ENCODE peak calls at places on chromosomes 12 and 14, in four cellular contexts. U is PC-3, Q is fibroblast of pulmonary artery, L is thyroid gland. W is an unnamed sample.

GRCh38 chr12:110355080-110355479 is 48.4 kb downstream of the ANAPC7 start:
- DNase-seq in U (peak), Q (no peak), L (peak), W (no peak)

GRCh38 chr12:96889273-96889933 is 17.7 kb upstream of the NEDD1 start:
- DNase-seq in U (peak), Q (peak), L (no peak), W (no peak)

GRCh38 chr12:1606021-1606622 is 11.7 kb upstream of the FBXL14 start:
- DNase-seq in U (peak), Q (peak), L (peak), W (peak)

GRCh38 chr12:113818278-113818677 is 147.8 kb downstream of the RBM19 start:
- DNase-seq in U (no peak), Q (peak), L (no peak), W (no peak)

GRCh38 chr12:65656904-65657351 is 167.4 kb upstream of the HMGA2 start:
- DNase-seq in U (peak), Q (peak), L (no peak), W (no peak)

GRCh38 chr12:108884116-108885012 is 4.5 kb downstream of the DAO start:
- DNase-seq in U (peak), Q (peak), L (peak), W (peak)

GRCh38 chr12:53696285-53696654 is 20.4 kb upstream of the ATP5MC2 start:
- DNase-seq in U (peak), Q (peak), L (peak), W (peak)

GRCh38 chr12:19243577-19243976 is 114.0 kb downstream of the PLEKHA5 start:
- DNase-seq in U (no peak), Q (no peak), L (no peak), W (no peak)

GRCh38 chr12:4279120-4279690 is 5.6 kb downstream of the CCND2 start:
- DNase-seq in U (no peak), Q (no peak), L (no peak), W (no peak)

GRCh38 chr12:8031872-8032241 is 659 bp upstream of the FOXJ2 start:
- DNase-seq in U (no peak), Q (peak), L (no peak), W (no peak)

GRCh38 chr12:89416049-89416792 is 63.9 kb upstream of the DUSP6 start:
- DNase-seq in U (no peak), Q (no peak), L (no peak), W (no peak)

GRCh38 chr12:64675795-64676194 is 65.5 kb downstream of the RASSF3 start:
- DNase-seq in U (peak), Q (peak), L (no peak), W (no peak)

GRCh38 chr14:69877492-69877891 is 1.7 kb upstream of the SMOC1 start:
- DNase-seq in U (no peak), Q (peak), L (no peak), W (peak)

GRCh38 chr14:34331728-34332623 is 130.1 kb downstream of the SPTSSA start:
- DNase-seq in U (peak), Q (peak), L (peak), W (peak)

GRCh38 chr12:52607314-52607713 is 6.1 kb upstream of the KRT72 start:
- DNase-seq in U (no peak), Q (no peak), L (no peak), W (no peak)

GRCh38 chr12:2641209-2641608 is 153.6 kb upstream of the FKBP4 start:
- DNase-seq in U (peak), Q (peak), L (peak), W (no peak)

GRCh38 chr12:98653866-98654493 is 8.9 kb downstream of the APAF1 start:
- DNase-seq in U (peak), Q (peak), L (no peak), W (no peak)

GRCh38 chr12:123936471-123936870 is 36.2 kb downstream of the CCDC92 start:
- DNase-seq in U (no peak), Q (no peak), L (no peak), W (no peak)

GRCh38 chr12:2804390-2805145 is 7.9 kb upstream of the ITFG2 start:
- DNase-seq in U (peak), Q (peak), L (peak), W (peak)

GRCh38 chr12:44385964-44386363 is 490.2 kb downstream of the NELL2 start:
- DNase-seq in U (no peak), Q (no peak), L (no peak), W (no peak)

GRCh38 chr12:47781479-47782371 is 8.7 kb downstream of the SLC48A1 start:
- DNase-seq in U (peak), Q (no peak), L (peak), W (no peak)

GRCh38 chr12:9651265-9651729 is 18.2 kb upstream of the CLEC2D start:
- DNase-seq in U (peak), Q (peak), L (no peak), W (no peak)

GRCh38 chr12:93626160-93626559 is 51.0 kb upstream of the CRADD start:
- DNase-seq in U (no peak), Q (no peak), L (no peak), W (no peak)

GRCh38 chr14:70697681-70698080 is 56.0 kb downstream of the TTC9 start:
- DNase-seq in U (peak), Q (no peak), L (no peak), W (no peak)

GRCh38 chr14:26526132-26526531 is 71.7 kb downstream of the NOVA1 start:
- DNase-seq in U (no peak), Q (peak), L (no peak), W (no peak)

GRCh38 chr14:59474172-59474571 is 9.0 kb upstream of the GPR135 start:
- DNase-seq in U (no peak), Q (peak), L (no peak), W (no peak)

GRCh38 chr14:98489115-98489514 is 782.9 kb downstream of the BCL11B start:
- DNase-seq in U (no peak), Q (no peak), L (no peak), W (no peak)

GRCh38 chr12:125983094-125983783 is 918.0 kb downstream of the AACS start:
- DNase-seq in U (no peak), Q (peak), L (peak), W (peak)

GRCh38 chr12:105561981-105562726 is 231.7 kb downstream of the C12orf75 start:
- DNase-seq in U (peak), Q (peak), L (no peak), W (no peak)

GRCh38 chr12:38456769-38457168 is 140.2 kb downstream of the ALG10B start:
- DNase-seq in U (no peak), Q (no peak), L (no peak), W (no peak)

GRCh38 chr14:105421723-105422615 is 2.3 kb downstream of the MTA1 start:
- DNase-seq in U (no peak), Q (no peak), L (no peak), W (no peak)
- H3K4me3 ChIP-seq in U (peak), Q (peak), L (no peak), W (no peak)

GRCh38 chr12:57840701-57841100 is 5.8 kb downstream of the CTDSP2 start:
- DNase-seq in U (no peak), Q (peak), L (peak), W (peak)
- H3K4me3 ChIP-seq in U (no peak), Q (no peak), L (no peak), W (no peak)

DNA sequence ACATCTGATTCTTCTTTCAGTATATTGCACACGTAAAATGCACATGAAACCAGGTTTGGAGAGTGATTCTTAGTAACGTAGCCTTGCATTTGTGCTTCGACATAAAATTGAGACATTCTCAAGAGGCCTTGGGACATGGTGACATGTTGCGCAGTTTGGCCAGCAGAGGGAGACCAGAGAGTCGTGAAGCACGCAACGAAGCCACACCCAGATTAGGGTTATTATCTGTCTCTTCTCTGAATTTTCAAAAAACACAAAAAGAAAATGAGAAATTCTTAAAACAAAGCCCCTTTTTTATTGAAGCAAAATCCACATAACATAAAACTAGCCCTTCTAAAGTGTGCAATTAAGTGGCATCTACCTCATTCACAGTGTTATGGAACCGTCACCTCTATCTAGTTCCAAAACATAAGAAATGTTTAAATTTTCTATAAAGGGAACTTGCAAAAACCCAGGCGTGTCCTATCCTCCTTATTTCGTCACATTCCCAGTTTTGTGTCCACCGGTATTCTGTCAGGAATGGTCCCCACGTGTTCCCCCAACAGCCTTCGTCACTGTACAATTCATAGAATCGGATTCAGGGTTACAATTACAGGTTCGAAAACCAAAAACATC is 108.8 kb upstream of the ATF7IP start:
- DNase-seq in U (peak), Q (peak), L (peak), W (peak)
- H3K4me3 ChIP-seq in U (peak), Q (no peak), L (no peak), W (no peak)

DNA sequence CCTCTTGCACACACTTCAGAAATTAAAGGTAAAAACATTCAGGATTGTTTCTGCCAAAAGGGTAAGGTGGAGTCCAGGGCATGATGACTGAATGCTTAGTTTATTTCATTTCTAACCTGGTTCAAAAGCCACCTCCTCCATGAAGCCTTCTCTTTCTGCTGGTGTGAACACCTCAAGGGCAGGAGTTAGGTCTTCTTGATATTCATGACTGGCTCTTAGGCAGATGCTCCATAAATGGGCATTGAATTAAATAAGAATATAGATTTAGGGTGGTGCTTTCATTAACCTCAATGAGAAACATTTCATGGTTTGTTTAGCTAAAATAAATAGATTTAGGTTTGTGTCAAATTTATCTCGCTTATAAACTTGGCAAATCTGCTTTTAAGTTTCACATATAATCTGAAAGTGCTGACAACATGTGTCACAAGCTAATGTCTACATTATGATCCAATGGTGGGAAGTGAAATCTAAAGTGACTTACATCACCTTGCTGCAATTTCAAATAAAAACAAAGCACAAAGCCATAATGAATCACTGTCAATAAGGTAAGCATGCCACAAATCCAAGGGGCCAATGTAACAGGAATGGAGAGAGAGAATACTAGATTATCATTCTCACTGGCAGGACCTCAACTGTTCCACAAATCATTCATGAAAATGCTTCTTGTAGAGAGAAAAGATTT is 72.7 kb upstream of the GRIP1 start:
- DNase-seq in U (peak), Q (no peak), L (no peak), W (no peak)
- H3K4me3 ChIP-seq in U (no peak), Q (no peak), L (no peak), W (no peak)

W was measured in testis.